ENCODE peak calls at places on chromosomes 7 and 10, in nine cellular contexts. T is NCI-H2227 treated with DMSO at 0.1 percent for 48 hours, I is B cell, H is mesenchymal stem cell, E is HTR-8/SVneo, A is iPS DF 6.9, C is HEK293T, N is tibial artery, R is T-helper 1 cell. D is an unnamed sample.

GRCh38 chr10:60238408-60239100 is 151.1 kb downstream of the ANK3 start:
- DNase-seq in R (no peak), H (peak), A (peak), T (no peak), N (no peak), I (peak), C (peak), E (peak), D (no peak)

GRCh38 chr10:108014902-108015177 is 850.3 kb upstream of the SORCS1 start:
- DNase-seq in R (no peak), A (no peak), H (no peak), C (no peak), N (no peak), T (no peak), E (no peak), I (no peak), D (no peak)

GRCh38 chr10:132904169-132904813 is 38.1 kb downstream of the CFAP46 start:
- DNase-seq in I (peak), T (no peak), E (peak), A (no peak), R (no peak), H (peak), C (peak), N (peak), D (no peak)

GRCh38 chr7:54882694-54883093 is 123.7 kb upstream of the SEC61G start:
- DNase-seq in T (no peak), R (no peak), I (no peak), N (no peak), H (no peak), C (no peak), E (no peak), A (no peak), D (no peak)

GRCh38 chr7:151566897-151567320 is 47.2 kb upstream of the RHEB start:
- DNase-seq in N (peak), I (no peak), C (no peak), A (no peak), R (no peak), E (peak), H (peak), T (no peak), D (no peak)

GRCh38 chr10:97643586-97643985 is 3.1 kb downstream of the PI4K2A start:
- DNase-seq in A (no peak), C (no peak), T (no peak), N (no peak), E (no peak), R (no peak), H (no peak), I (no peak), D (no peak)

GRCh38 chr7:3196629-3197028 is 104.4 kb upstream of the SDK1 start:
- DNase-seq in H (no peak), E (no peak), I (no peak), T (no peak), A (no peak), C (no peak), R (no peak), N (no peak), D (no peak)

GRCh38 chr10:28530751-28531150 is 2.2 kb upstream of the WAC start:
- DNase-seq in T (no peak), N (no peak), A (no peak), I (no peak), C (no peak), R (no peak), E (no peak), H (no peak), D (no peak)

GRCh38 chr10:67076175-67076574 is 150.3 kb downstream of the LRRTM3 start:
- DNase-seq in E (no peak), T (no peak), R (no peak), A (no peak), H (no peak), C (no peak), N (no peak), I (no peak), D (no peak)

GRCh38 chr7:115618676-115619075 is 411.9 kb downstream of the TFEC start:
- DNase-seq in I (no peak), A (no peak), C (no peak), T (no peak), H (peak), R (no peak), E (no peak), N (no peak), D (no peak)

GRCh38 chr7:116834815-116835533 is 27.4 kb upstream of the CAPZA2 start:
- DNase-seq in T (peak), H (no peak), A (no peak), N (no peak), C (no peak), E (peak), R (no peak), I (no peak), D (no peak)

GRCh38 chr7:148163246-148163645 is 427.3 kb upstream of the C7orf33 start:
- DNase-seq in E (no peak), H (no peak), A (no peak), R (no peak), N (no peak), I (no peak), T (no peak), C (no peak), D (no peak)

GRCh38 chr7:157522954-157523353 is 186.2 kb downstream of the DNAJB6 start:
- DNase-seq in A (no peak), I (no peak), E (no peak), N (no peak), R (no peak), C (no peak), T (no peak), H (no peak), D (no peak)

GRCh38 chr10:132022241-132022640 is 40.5 kb upstream of the BNIP3 start:
- DNase-seq in N (no peak), I (no peak), E (no peak), H (no peak), T (no peak), A (no peak), C (no peak), R (no peak), D (no peak)

GRCh38 chr10:91022924-91023707 is 102.2 kb upstream of the ANKRD1 start:
- DNase-seq in E (no peak), T (no peak), C (no peak), I (no peak), A (no peak), R (no peak), N (no peak), H (no peak), D (no peak)

GRCh38 chr7:69873512-69873911 is 275.2 kb downstream of the AUTS2 start:
- DNase-seq in A (no peak), I (no peak), C (no peak), N (no peak), E (no peak), R (no peak), H (no peak), T (no peak), D (no peak)

GRCh38 chr7:49579408-49579807 is 194.0 kb upstream of the VWC2 start:
- DNase-seq in I (no peak), A (no peak), E (no peak), N (no peak), T (no peak), R (no peak), H (no peak), C (no peak), D (no peak)

GRCh38 chr10:28393956-28394568 is 91.2 kb upstream of the MPP7 start:
- DNase-seq in A (peak), C (peak), I (peak), T (peak), N (peak), H (peak), R (peak), E (peak), D (peak)

GRCh38 chr10:93208717-93209464 is 135.2 kb downstream of the CYP26A1 start:
- DNase-seq in N (no peak), E (peak), I (no peak), T (no peak), R (no peak), C (no peak), A (no peak), H (peak), D (no peak)

GRCh38 chr10:58264780-58265179 is 2.9 kb downstream of the IPMK start:
- DNase-seq in E (no peak), T (no peak), I (no peak), R (no peak), A (no peak), C (peak), H (peak), N (no peak), D (no peak)

GRCh38 chr10:122142652-122143237 is 128.4 kb upstream of the BTBD16 start:
- DNase-seq in A (no peak), H (no peak), I (peak), E (peak), C (peak), N (no peak), R (no peak), T (no peak), D (peak)

GRCh38 chr7:29878081-29878688 is 71.9 kb downstream of the WIPF3 start:
- DNase-seq in N (peak), I (peak), H (peak), C (no peak), E (peak), T (no peak), A (no peak), R (no peak), D (no peak)

GRCh38 chr10:71622656-71623055 is 96.9 kb downstream of the C10orf105 start:
- DNase-seq in E (no peak), T (no peak), N (no peak), A (no peak), I (no peak), H (no peak), C (no peak), R (no peak), D (no peak)

GRCh38 chr10:47339759-47340612 is 8.2 kb upstream of the RBP3 start:
- DNase-seq in I (no peak), R (no peak), T (no peak), C (no peak), N (no peak), H (no peak), E (no peak), A (no peak), D (no peak)

GRCh38 chr7:156029460-156030007 is 217.3 kb upstream of the SHH start:
- DNase-seq in N (no peak), R (no peak), E (no peak), H (no peak), T (no peak), C (no peak), A (no peak), I (no peak), D (no peak)

GRCh38 chr10:31157125-31157983 is 125.7 kb upstream of the ZNF438 start:
- DNase-seq in H (no peak), N (peak), T (peak), I (no peak), C (no peak), E (no peak), A (no peak), R (no peak), D (no peak)

GRCh38 chr10:75531571-75532031 is 100.2 kb downstream of the LRMDA start:
- DNase-seq in H (no peak), I (no peak), A (no peak), N (no peak), C (no peak), T (no peak), E (no peak), R (no peak), D (no peak)

GRCh38 chr7:128940494-128941322 is 3.0 kb downstream of the IRF5 start:
- DNase-seq in C (no peak), N (peak), A (no peak), E (no peak), H (no peak), I (peak), R (no peak), T (no peak), D (no peak)

GRCh38 chr10:63054889-63055606 is 78.1 kb upstream of the NRBF2 start:
- DNase-seq in E (no peak), T (no peak), H (no peak), N (no peak), I (no peak), R (no peak), A (no peak), C (no peak), D (no peak)

GRCh38 chr7:15309891-15310290 is 251.9 kb downstream of the AGMO start:
- DNase-seq in C (no peak), R (no peak), T (no peak), H (no peak), N (no peak), A (no peak), E (no peak), I (no peak), D (no peak)

GRCh38 chr10:43130756-43131155 is 7.5 kb upstream of the CSGALNACT2 start:
- DNase-seq in A (no peak), I (no peak), T (no peak), C (no peak), E (no peak), R (no peak), H (no peak), N (no peak), D (no peak)

GRCh38 chr7:14196555-14196954 is 207.1 kb upstream of the ETV1 start:
- DNase-seq in E (no peak), N (no peak), C (no peak), T (no peak), H (no peak), I (no peak), R (no peak), A (no peak), D (no peak)

GRCh38 chr7:159067870-159068787 is 76.5 kb downstream of the VIPR2 start:
- DNase-seq in H (no peak), N (peak), A (no peak), E (no peak), C (no peak), R (no peak), T (no peak), I (no peak), D (no peak)

GRCh38 chr7:129271500-129272355 is 46.9 kb downstream of the AHCYL2 start:
- DNase-seq in E (peak), T (no peak), I (peak), N (peak), H (peak), C (peak), R (peak), A (peak), D (peak)

GRCh38 chr10:87093461-87094372 is 926 bp downstream of the GLUD1 start:
- DNase-seq in H (peak), N (peak), R (peak), T (no peak), E (no peak), C (peak), A (no peak), I (peak), D (peak)

GRCh38 chr10:29435809-29436501 is 147.1 kb downstream of the LYZL1 start:
- DNase-seq in I (no peak), R (no peak), H (peak), T (no peak), A (no peak), N (no peak), E (no peak), C (no peak), D (no peak)

GRCh38 chr7:11203688-11204087 is 230.0 kb downstream of the PHF14 start:
- DNase-seq in N (no peak), C (no peak), E (no peak), R (no peak), I (no peak), A (no peak), H (peak), T (no peak), D (no peak)

GRCh38 chr10:6348091-6348862 is 145.5 kb downstream of the PFKFB3 start:
- DNase-seq in N (peak), R (peak), I (peak), E (no peak), H (no peak), T (peak), C (no peak), A (no peak), D (peak)

D was measured in stimulated activated CD8-positive, alpha-beta memory T cell treated with anti-CD3 and anti-CD28 coated beads, Interleukin-7, amount 100 ng/mL, for 24 hours.